ENCODE peak calls at places on chromosome 2, in five cellular contexts. One of them, this sample, is unnamed.

GRCh38 chr2:84338069-84338468 is 121.0 kb downstream of the SUCLG1 start:
- DNase-seq in uterus: no peak
- DNase-seq in cardiac muscle cell: no peak
- DNase-seq in heart right ventricle: no peak
- DNase-seq in AG04450: no peak
- DNase-seq in this sample: no peak

GRCh38 chr2:10489842-10490555 is 41.9 kb upstream of the ODC1 start:
- DNase-seq in AG04450: no peak
- DNase-seq in heart right ventricle: no peak
- DNase-seq in cardiac muscle cell: no peak
- DNase-seq in uterus: no peak
- DNase-seq in this sample: no peak

GRCh38 chr2:119476301-119477117 is 44.9 kb downstream of the TMEM37 start:
- DNase-seq in heart right ventricle: no peak
- DNase-seq in AG04450: peak
- DNase-seq in uterus: no peak
- DNase-seq in cardiac muscle cell: peak
- DNase-seq in this sample: no peak

GRCh38 chr2:170530284-170530745 is 184.8 kb upstream of the SP5 start:
- DNase-seq in heart right ventricle: peak
- DNase-seq in AG04450: peak
- DNase-seq in uterus: peak
- DNase-seq in cardiac muscle cell: peak
- DNase-seq in this sample: peak

GRCh38 chr2:51028829-51029228 is 3.1 kb downstream of the NRXN1 start:
- DNase-seq in AG04450: no peak
- DNase-seq in cardiac muscle cell: no peak
- DNase-seq in heart right ventricle: no peak
- DNase-seq in uterus: no peak
- DNase-seq in this sample: no peak

GRCh38 chr2:238875161-238875530 is 27.3 kb downstream of the TWIST2 start:
- DNase-seq in cardiac muscle cell: no peak
- DNase-seq in AG04450: no peak
- DNase-seq in heart right ventricle: no peak
- DNase-seq in uterus: no peak
- DNase-seq in this sample: no peak

GRCh38 chr2:183069174-183069573 is 9.4 kb upstream of the DUSP19 start:
- DNase-seq in AG04450: no peak
- DNase-seq in uterus: no peak
- DNase-seq in cardiac muscle cell: no peak
- DNase-seq in heart right ventricle: no peak
- DNase-seq in this sample: no peak

GRCh38 chr2:108243566-108243965 is 3.8 kb downstream of the SULT1C3 start:
- DNase-seq in AG04450: no peak
- DNase-seq in cardiac muscle cell: no peak
- DNase-seq in heart right ventricle: no peak
- DNase-seq in uterus: no peak
- DNase-seq in this sample: no peak

DNA sequence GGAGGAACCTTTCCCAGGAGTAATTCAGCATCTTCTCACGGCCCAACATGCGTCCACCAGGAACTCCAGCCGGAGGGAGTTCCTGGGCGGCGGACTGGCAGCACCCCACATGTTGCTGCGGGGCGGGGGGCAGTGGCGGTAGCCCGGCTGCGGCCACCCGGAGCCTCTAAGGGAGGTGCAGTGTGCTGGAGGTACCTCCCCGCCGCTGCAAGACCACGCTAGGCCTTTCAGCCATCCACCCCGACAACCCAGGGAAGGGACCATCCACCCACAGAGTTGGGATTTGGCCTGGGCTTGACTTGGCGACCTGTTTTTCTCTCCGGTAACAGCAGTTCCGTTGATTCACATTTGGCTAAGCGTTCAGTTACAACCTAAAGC is 625 bp downstream of the LYPD6 start:
- DNase-seq in cardiac muscle cell: peak
- DNase-seq in uterus: no peak
- DNase-seq in AG04450: no peak
- DNase-seq in heart right ventricle: no peak
- DNase-seq in this sample: no peak
- H3K4me3 ChIP-seq in cardiac muscle cell: peak
- H3K4me3 ChIP-seq in uterus: peak
- H3K4me3 ChIP-seq in AG04450: peak
- H3K4me3 ChIP-seq in heart right ventricle: peak
- H3K4me3 ChIP-seq in this sample: peak

DNA sequence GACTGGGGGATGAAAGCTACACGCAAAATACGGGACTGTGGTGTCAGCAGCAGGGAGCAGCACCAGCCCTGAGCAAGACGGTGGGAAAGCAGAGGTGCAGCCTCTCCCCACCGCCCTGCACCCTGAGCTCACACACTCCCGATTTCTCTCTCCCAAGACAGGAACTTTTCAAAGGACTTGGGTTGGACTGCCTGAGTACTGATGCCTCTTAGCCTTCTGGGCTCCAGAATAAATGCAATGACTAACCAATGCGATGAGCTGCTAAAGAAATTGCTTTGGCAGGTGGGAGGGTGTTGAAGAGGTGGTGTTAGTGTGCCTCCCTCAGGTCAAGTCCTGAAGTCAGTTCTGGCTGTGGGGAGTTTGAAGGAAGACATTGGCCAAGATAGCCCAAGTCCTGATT is 9.6 kb downstream of the TRIM54 start:
- DNase-seq in uterus: no peak
- DNase-seq in cardiac muscle cell: peak
- DNase-seq in heart right ventricle: no peak
- DNase-seq in AG04450: no peak
- DNase-seq in this sample: no peak
- H3K4me3 ChIP-seq in uterus: no peak
- H3K4me3 ChIP-seq in cardiac muscle cell: no peak
- H3K4me3 ChIP-seq in heart right ventricle: no peak
- H3K4me3 ChIP-seq in AG04450: no peak
- H3K4me3 ChIP-seq in this sample: no peak

GRCh38 chr2:216866515-216867095 is 6.7 kb upstream of the TNP1 start:
- DNase-seq in AG04450: no peak
- DNase-seq in cardiac muscle cell: no peak
- DNase-seq in heart right ventricle: no peak
- DNase-seq in uterus: no peak
- DNase-seq in this sample: no peak
- H3K4me3 ChIP-seq in AG04450: no peak
- H3K4me3 ChIP-seq in cardiac muscle cell: no peak
- H3K4me3 ChIP-seq in heart right ventricle: no peak
- H3K4me3 ChIP-seq in uterus: no peak
- H3K4me3 ChIP-seq in this sample: no peak

GRCh38 chr2:73828389-73828817 is 358 bp upstream of the STAMBP start:
- DNase-seq in heart right ventricle: no peak
- DNase-seq in uterus: no peak
- DNase-seq in AG04450: no peak
- DNase-seq in cardiac muscle cell: no peak
- DNase-seq in this sample: no peak
- H3K4me3 ChIP-seq in heart right ventricle: peak
- H3K4me3 ChIP-seq in uterus: peak
- H3K4me3 ChIP-seq in AG04450: peak
- H3K4me3 ChIP-seq in cardiac muscle cell: peak
- H3K4me3 ChIP-seq in this sample: peak

GRCh38 chr2:160362521-160362920 is 131.1 kb downstream of the RBMS1 start:
- DNase-seq in uterus: no peak
- DNase-seq in cardiac muscle cell: no peak
- DNase-seq in AG04450: no peak
- DNase-seq in heart right ventricle: no peak
- DNase-seq in this sample: no peak

GRCh38 chr2:160367887-160368286 is 125.7 kb downstream of the RBMS1 start:
- DNase-seq in heart right ventricle: no peak
- DNase-seq in cardiac muscle cell: peak
- DNase-seq in AG04450: peak
- DNase-seq in uterus: no peak
- DNase-seq in this sample: peak

GRCh38 chr2:160363961-160364733 is 129.5 kb downstream of the RBMS1 start:
- DNase-seq in AG04450: no peak
- DNase-seq in cardiac muscle cell: no peak
- DNase-seq in heart right ventricle: no peak
- DNase-seq in uterus: no peak
- DNase-seq in this sample: no peak

GRCh38 chr2:160368988-160369935 is 124.3 kb downstream of the RBMS1 start:
- DNase-seq in cardiac muscle cell: no peak
- DNase-seq in heart right ventricle: no peak
- DNase-seq in AG04450: no peak
- DNase-seq in uterus: no peak
- DNase-seq in this sample: peak

DNA sequence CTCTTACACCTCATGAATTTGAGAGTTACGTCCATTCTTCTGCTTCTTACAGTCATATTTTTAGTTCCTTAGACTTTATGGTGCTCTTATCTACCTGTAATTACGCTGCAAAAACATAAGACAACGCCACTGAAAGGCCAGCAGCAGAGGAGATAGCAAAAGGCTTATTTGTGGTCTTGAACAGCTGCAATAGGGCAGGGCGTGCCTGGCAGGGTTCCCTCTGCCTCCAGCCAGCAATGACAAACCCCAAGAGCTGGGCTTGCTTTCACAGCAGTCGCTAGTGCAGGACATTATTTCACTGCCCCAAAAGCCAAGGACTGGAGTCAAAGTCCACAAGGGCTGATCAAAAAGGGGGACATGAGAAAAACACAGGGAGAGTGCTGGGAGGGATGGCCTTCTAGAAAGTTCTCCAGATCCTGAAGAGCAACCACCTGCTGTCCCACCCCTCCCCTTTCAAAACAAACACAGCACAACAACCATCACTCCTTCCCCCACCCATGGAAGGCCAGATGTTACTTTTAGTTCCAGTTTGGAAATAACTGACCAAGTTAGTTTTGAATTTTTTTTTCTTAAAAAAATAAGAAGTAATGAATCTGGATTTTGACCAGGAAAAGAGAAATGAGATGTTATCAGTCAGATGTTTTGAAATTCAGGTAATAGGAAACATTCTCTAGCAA is 127.8 kb downstream of the RBMS1 start:
- DNase-seq in uterus: peak
- DNase-seq in heart right ventricle: peak
- DNase-seq in AG04450: no peak
- DNase-seq in cardiac muscle cell: no peak
- DNase-seq in this sample: no peak
- H3K4me3 ChIP-seq in uterus: no peak
- H3K4me3 ChIP-seq in heart right ventricle: peak
- H3K4me3 ChIP-seq in AG04450: no peak
- H3K4me3 ChIP-seq in cardiac muscle cell: no peak
- H3K4me3 ChIP-seq in this sample: no peak

DNA sequence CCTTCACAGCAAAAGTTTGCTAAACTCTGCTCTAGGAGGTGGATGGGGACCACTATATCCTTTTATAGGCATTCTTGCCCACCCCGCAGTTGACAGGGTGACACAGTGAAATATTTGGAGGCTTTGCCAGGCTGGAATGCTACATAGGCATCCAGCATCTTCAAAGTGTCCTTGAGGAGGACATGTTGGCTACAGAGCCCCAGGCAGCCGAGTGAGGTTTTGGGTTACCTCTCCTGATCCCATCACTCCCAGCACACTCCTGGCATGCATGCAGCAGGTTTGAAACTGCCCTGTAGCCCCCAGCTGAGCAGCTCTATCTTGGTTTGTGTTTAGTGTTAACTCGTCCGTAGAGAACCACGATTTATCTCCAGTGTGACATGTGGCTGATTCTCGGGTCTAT is 7.3 kb downstream of the FOSL2 start:
- DNase-seq in cardiac muscle cell: no peak
- DNase-seq in uterus: no peak
- DNase-seq in heart right ventricle: no peak
- DNase-seq in AG04450: no peak
- DNase-seq in this sample: no peak
- H3K4me3 ChIP-seq in cardiac muscle cell: no peak
- H3K4me3 ChIP-seq in uterus: no peak
- H3K4me3 ChIP-seq in heart right ventricle: no peak
- H3K4me3 ChIP-seq in AG04450: peak
- H3K4me3 ChIP-seq in this sample: peak

GRCh38 chr2:156320491-156320896 is 12.0 kb downstream of the NR4A2 start:
- DNase-seq in heart right ventricle: peak
- DNase-seq in AG04450: no peak
- DNase-seq in cardiac muscle cell: peak
- DNase-seq in uterus: peak
- DNase-seq in this sample: no peak

GRCh38 chr2:156321243-156321904 is 11.1 kb downstream of the NR4A2 start:
- DNase-seq in cardiac muscle cell: peak
- DNase-seq in heart right ventricle: no peak
- DNase-seq in uterus: no peak
- DNase-seq in AG04450: no peak
- DNase-seq in this sample: no peak

GRCh38 chr2:156322103-156322671 is 10.3 kb downstream of the NR4A2 start:
- DNase-seq in uterus: no peak
- DNase-seq in AG04450: no peak
- DNase-seq in cardiac muscle cell: peak
- DNase-seq in heart right ventricle: no peak
- DNase-seq in this sample: no peak

GRCh38 chr2:156317631-156318030 is 14.9 kb downstream of the NR4A2 start:
- DNase-seq in uterus: no peak
- DNase-seq in heart right ventricle: no peak
- DNase-seq in cardiac muscle cell: no peak
- DNase-seq in AG04450: no peak
- DNase-seq in this sample: no peak

DNA sequence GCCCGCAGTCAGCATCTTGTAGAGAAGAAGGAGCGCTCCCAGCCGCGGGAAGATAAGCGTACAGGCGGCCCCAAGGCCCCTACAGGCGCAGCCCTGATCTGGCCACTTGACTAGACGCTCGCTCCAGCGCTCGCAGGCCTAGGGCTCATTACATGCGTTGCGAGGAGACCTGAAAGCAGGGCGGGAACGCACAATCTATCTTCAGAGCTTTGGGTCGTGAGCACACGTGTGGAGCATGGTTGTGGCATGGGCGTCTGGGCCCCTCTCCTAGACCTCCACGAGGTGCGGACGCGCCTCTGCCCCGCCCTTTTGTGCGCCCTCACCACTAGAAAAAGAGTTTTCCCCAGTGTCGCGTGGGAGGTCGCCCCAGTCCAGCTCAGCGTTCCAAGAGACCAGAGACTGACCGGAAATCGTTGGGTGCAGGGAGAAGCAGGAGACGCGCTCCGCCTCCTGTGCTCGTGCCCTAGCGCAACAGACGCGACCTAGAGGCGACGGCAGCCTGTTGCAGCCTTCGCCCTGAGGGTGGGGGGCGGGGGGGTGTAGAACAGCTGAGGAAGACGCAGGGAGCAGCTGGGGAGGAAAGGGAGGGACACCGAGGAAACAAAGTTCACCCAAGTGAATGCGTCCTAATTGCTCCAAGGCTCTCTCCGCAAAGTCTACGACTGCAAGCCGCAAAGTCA is 12.6 kb downstream of the NR4A2 start:
- DNase-seq in uterus: peak
- DNase-seq in AG04450: no peak
- DNase-seq in cardiac muscle cell: peak
- DNase-seq in heart right ventricle: peak
- DNase-seq in this sample: no peak
- H3K4me3 ChIP-seq in uterus: peak
- H3K4me3 ChIP-seq in AG04450: peak
- H3K4me3 ChIP-seq in cardiac muscle cell: peak
- H3K4me3 ChIP-seq in heart right ventricle: peak
- H3K4me3 ChIP-seq in this sample: peak